ENCODE peak calls at places on chromosomes 5 and 9, in six cellular contexts. One of them, this sample, is unnamed.

GRCh38 chr5:55994502-55994997 is at the start of gene IL6ST:
- DNase-seq in lung: peak; percentile 74
- DNase-seq in right atrium auricular region: peak; percentile 75
- DNase-seq in heart right ventricle: no peak
- DNase-seq in GM13976: no peak
- DNase-seq in nephron progenitor cell: no peak
- DNase-seq in this sample: peak; percentile 32

GRCh38 chr5:153860482-153860881 is 178.2 kb downstream of the FAM114A2 start:
- DNase-seq in lung: no peak
- DNase-seq in GM13976: no peak
- DNase-seq in right atrium auricular region: no peak
- DNase-seq in heart right ventricle: no peak
- DNase-seq in nephron progenitor cell: peak; percentile 24
- DNase-seq in this sample: no peak

GRCh38 chr5:76807296-76807695 is 11.5 kb upstream of the F2RL1 start:
- DNase-seq in heart right ventricle: no peak
- DNase-seq in lung: no peak
- DNase-seq in GM13976: no peak
- DNase-seq in right atrium auricular region: no peak
- DNase-seq in nephron progenitor cell: no peak
- DNase-seq in this sample: no peak

GRCh38 chr5:574906-575305 is 37.2 kb upstream of the CEP72 start:
- DNase-seq in right atrium auricular region: peak; percentile 16
- DNase-seq in heart right ventricle: no peak
- DNase-seq in lung: no peak
- DNase-seq in nephron progenitor cell: no peak
- DNase-seq in GM13976: no peak
- DNase-seq in this sample: no peak

GRCh38 chr5:112886975-112887374 is 25.9 kb downstream of the SRP19 start:
- DNase-seq in GM13976: no peak
- DNase-seq in heart right ventricle: no peak
- DNase-seq in nephron progenitor cell: no peak
- DNase-seq in lung: no peak
- DNase-seq in right atrium auricular region: no peak
- DNase-seq in this sample: no peak

GRCh38 chr9:7570107-7570720 is 229.4 kb downstream of the DMAC1 start:
- DNase-seq in nephron progenitor cell: peak; percentile 61
- DNase-seq in heart right ventricle: no peak
- DNase-seq in lung: peak; percentile 48
- DNase-seq in GM13976: peak; percentile 17
- DNase-seq in right atrium auricular region: peak; percentile 67
- DNase-seq in this sample: peak; percentile 32

GRCh38 chr9:34659592-34660253 is 2.7 kb downstream of the CCL27 start:
- DNase-seq in GM13976: no peak
- DNase-seq in heart right ventricle: no peak
- DNase-seq in nephron progenitor cell: no peak
- DNase-seq in right atrium auricular region: no peak
- DNase-seq in lung: no peak
- DNase-seq in this sample: no peak

GRCh38 chr9:125747053-125747764 is at the start of gene PBX3:
- DNase-seq in heart right ventricle: peak; percentile 62
- DNase-seq in GM13976: peak; percentile 78
- DNase-seq in nephron progenitor cell: peak; percentile 69
- DNase-seq in right atrium auricular region: no peak
- DNase-seq in lung: peak; percentile 47
- DNase-seq in this sample: no peak

GRCh38 chr9:133105461-133105770 is 15.6 kb downstream of the RALGDS start:
- DNase-seq in heart right ventricle: no peak
- DNase-seq in GM13976: no peak
- DNase-seq in nephron progenitor cell: no peak
- DNase-seq in right atrium auricular region: no peak
- DNase-seq in lung: no peak
- DNase-seq in this sample: no peak

GRCh38 chr5:34957299-34957698 is 27.9 kb downstream of the DNAJC21 start:
- DNase-seq in right atrium auricular region: no peak
- DNase-seq in lung: no peak
- DNase-seq in nephron progenitor cell: no peak
- DNase-seq in heart right ventricle: no peak
- DNase-seq in GM13976: no peak
- DNase-seq in this sample: no peak

GRCh38 chr5:37015795-37016666 is 139.5 kb downstream of the NIPBL start:
- DNase-seq in right atrium auricular region: no peak
- DNase-seq in heart right ventricle: no peak
- DNase-seq in GM13976: no peak
- DNase-seq in lung: no peak
- DNase-seq in nephron progenitor cell: no peak
- DNase-seq in this sample: no peak

GRCh38 chr5:83321656-83322055 is 149.9 kb upstream of the VCAN start:
- DNase-seq in GM13976: no peak
- DNase-seq in lung: no peak
- DNase-seq in right atrium auricular region: no peak
- DNase-seq in nephron progenitor cell: no peak
- DNase-seq in heart right ventricle: no peak
- DNase-seq in this sample: no peak

GRCh38 chr5:63261695-63262094 is 683.1 kb downstream of the LRRC70 start:
- DNase-seq in GM13976: no peak
- DNase-seq in lung: no peak
- DNase-seq in heart right ventricle: no peak
- DNase-seq in right atrium auricular region: no peak
- DNase-seq in nephron progenitor cell: no peak
- DNase-seq in this sample: no peak

GRCh38 chr5:63262191-63262981 is 683.8 kb downstream of the LRRC70 start:
- DNase-seq in lung: no peak
- DNase-seq in right atrium auricular region: no peak
- DNase-seq in nephron progenitor cell: no peak
- DNase-seq in GM13976: no peak
- DNase-seq in heart right ventricle: no peak
- DNase-seq in this sample: no peak

DNA sequence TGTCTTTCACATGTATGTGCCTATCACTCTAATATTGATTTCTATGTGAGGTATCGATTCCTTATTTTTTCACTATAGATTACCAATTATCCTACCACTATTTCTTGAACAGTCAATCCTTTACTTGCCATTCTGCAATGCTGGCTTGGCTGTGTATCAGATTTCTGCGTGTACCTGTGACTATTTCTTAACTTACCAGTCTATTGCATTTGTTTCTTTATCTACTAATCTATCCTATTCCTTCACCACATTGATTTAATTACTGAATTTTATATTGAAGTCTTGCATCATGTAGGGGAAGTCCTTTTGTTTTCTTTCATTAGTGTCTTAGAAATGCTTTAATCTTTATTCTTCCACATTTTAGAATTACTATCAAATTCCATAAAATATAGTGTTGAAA is 684.8 kb downstream of the LRRC70 start:
- DNase-seq in GM13976: no peak
- DNase-seq in nephron progenitor cell: no peak
- DNase-seq in heart right ventricle: no peak
- DNase-seq in right atrium auricular region: no peak
- DNase-seq in lung: no peak
- DNase-seq in this sample: no peak
- TF ChIP-seq CTCF in GM13976: no peak
- TF ChIP-seq CTCF in nephron progenitor cell: no peak
- TF ChIP-seq CTCF in heart right ventricle: no peak
- TF ChIP-seq CTCF in right atrium auricular region: no peak
- TF ChIP-seq CTCF in lung: no peak
- TF ChIP-seq CTCF in this sample: no peak

DNA sequence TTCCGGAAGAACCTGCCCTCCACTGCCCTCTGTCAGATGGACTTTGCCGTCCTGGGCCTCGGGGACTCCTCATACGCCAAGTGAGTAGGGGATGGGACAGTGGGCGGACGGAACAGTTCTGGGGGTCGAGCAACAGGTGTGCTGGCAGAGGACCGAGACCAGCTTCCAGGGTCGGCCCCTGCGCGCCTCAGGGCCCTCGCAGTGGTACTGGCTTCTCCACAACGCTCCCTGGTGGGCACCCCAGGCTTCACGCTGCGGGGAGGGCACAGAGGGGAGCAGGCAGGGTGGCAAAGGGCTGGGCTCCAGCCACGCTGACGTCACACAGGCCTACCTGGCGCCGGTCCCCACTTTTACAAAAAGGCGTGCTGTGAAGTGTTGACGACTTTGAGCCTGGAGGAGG is 7.0 kb downstream of the NDOR1 start:
- DNase-seq in nephron progenitor cell: no peak
- DNase-seq in lung: no peak
- DNase-seq in GM13976: no peak
- DNase-seq in heart right ventricle: no peak
- DNase-seq in right atrium auricular region: no peak
- DNase-seq in this sample: no peak
- TF ChIP-seq CTCF in nephron progenitor cell: no peak
- TF ChIP-seq CTCF in lung: no peak
- TF ChIP-seq CTCF in GM13976: no peak
- TF ChIP-seq CTCF in heart right ventricle: no peak
- TF ChIP-seq CTCF in right atrium auricular region: no peak
- TF ChIP-seq CTCF in this sample: no peak

GRCh38 chr5:68215208-68215887 is at the start of gene PIK3R1:
- DNase-seq in heart right ventricle: peak; percentile 97
- DNase-seq in nephron progenitor cell: peak; percentile 97
- DNase-seq in GM13976: peak; percentile 97
- DNase-seq in lung: peak; percentile 94
- DNase-seq in right atrium auricular region: peak; percentile 93
- DNase-seq in this sample: peak; percentile 83
- TF ChIP-seq CTCF in heart right ventricle: no peak
- TF ChIP-seq CTCF in nephron progenitor cell: no peak
- TF ChIP-seq CTCF in GM13976: no peak
- TF ChIP-seq CTCF in lung: no peak
- TF ChIP-seq CTCF in right atrium auricular region: no peak
- TF ChIP-seq CTCF in this sample: no peak

DNA sequence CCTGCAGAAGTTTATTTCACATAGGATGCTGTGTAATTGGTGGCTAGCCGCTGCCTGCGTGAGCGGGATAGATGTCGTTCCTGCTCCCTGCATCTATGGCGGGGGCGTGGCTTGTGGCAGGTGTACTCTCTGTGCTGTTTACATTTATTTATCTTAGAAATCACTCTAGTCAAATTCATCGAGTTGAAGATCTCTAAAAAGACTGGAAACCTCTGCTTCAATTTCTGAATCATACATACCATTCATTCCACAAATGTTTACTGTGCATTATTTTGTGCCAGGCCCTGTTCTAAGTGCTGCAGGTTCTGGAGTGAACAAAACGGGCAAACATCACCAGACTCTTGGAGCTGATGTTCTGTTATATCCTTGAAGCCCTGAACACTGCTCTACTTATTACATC is 11.9 kb downstream of the ROPN1L start:
- DNase-seq in GM13976: no peak
- DNase-seq in right atrium auricular region: no peak
- DNase-seq in lung: no peak
- DNase-seq in nephron progenitor cell: no peak
- DNase-seq in heart right ventricle: no peak
- DNase-seq in this sample: no peak
- TF ChIP-seq CTCF in GM13976: no peak
- TF ChIP-seq CTCF in right atrium auricular region: no peak
- TF ChIP-seq CTCF in lung: no peak
- TF ChIP-seq CTCF in nephron progenitor cell: no peak
- TF ChIP-seq CTCF in heart right ventricle: no peak
- TF ChIP-seq CTCF in this sample: no peak

This sample was measured in omental fat pad.